ENCODE peak calls at places on chromosomes 7 and 10, in eight cellular contexts. Y is type B pancreatic cell, J is uterus, U is cardiac muscle cell, R is AG10803, B is cerebellum, O is transverse colon, Q is iPS-NIHi11. P is an unnamed sample.

GRCh38 chr10:132036153-132036886 is 29.4 kb upstream of the JAKMIP3 start:
- DNase-seq in Y (no peak), J (no peak), U (peak), R (peak), B (peak), O (no peak), Q (peak), P (peak)

GRCh38 chr7:22814261-22815208 is 8.1 kb downstream of the TOMM7 start:
- DNase-seq in Y (no peak), J (no peak), U (peak), R (peak), B (no peak), O (no peak), Q (no peak), P (no peak)

GRCh38 chr7:120185940-120186682 is 86.9 kb upstream of the KCND2 start:
- DNase-seq in Y (no peak), J (no peak), U (no peak), R (no peak), B (no peak), O (no peak), Q (no peak), P (no peak)

GRCh38 chr7:67343566-67343965 is 346.9 kb downstream of the TYW1 start:
- DNase-seq in Y (peak), J (no peak), U (no peak), R (no peak), B (no peak), O (no peak), Q (no peak), P (no peak)

GRCh38 chr7:6367701-6368211 is 80.0 kb downstream of the DAGLB start:
- DNase-seq in Y (no peak), J (no peak), U (peak), R (peak), B (no peak), O (no peak), Q (no peak), P (no peak)

GRCh38 chr7:44067064-44067951 is 1.9 kb upstream of the PGAM2 start:
- DNase-seq in Y (no peak), J (no peak), U (no peak), R (no peak), B (no peak), O (peak), Q (no peak), P (no peak)

GRCh38 chr7:129950191-129950940 is 2.4 kb downstream of the UBE2H start:
- DNase-seq in Y (no peak), J (no peak), U (peak), R (peak), B (no peak), O (no peak), Q (no peak), P (peak)

GRCh38 chr7:43658718-43659548 is 70.4 kb downstream of the COA1 start:
- DNase-seq in Y (no peak), J (no peak), U (peak), R (peak), B (no peak), O (no peak), Q (no peak), P (no peak)

GRCh38 chr10:132938472-132939329 is 3.7 kb downstream of the CFAP46 start:
- DNase-seq in Y (no peak), J (no peak), U (peak), R (no peak), B (peak), O (no peak), Q (peak), P (peak)

GRCh38 chr10:50527438-50528043 is 96.2 kb downstream of the SGMS1 start:
- DNase-seq in Y (no peak), J (no peak), U (no peak), R (no peak), B (no peak), O (no peak), Q (no peak), P (no peak)

P was measured in A673.